ENCODE peak calls at places on chromosome 11, in nine cellular contexts. One of them, this sample, is unnamed.

GRCh38 chr11:34997872-34998548 is 81.6 kb downstream of the PDHX start:
- DNase-seq in activated T-cell treated with anti-CD3 and anti-CD28 coated beads for 1 hour: no peak
- DNase-seq in H7: no peak
- DNase-seq in HT1080: peak; percentile 70
- DNase-seq in activated T-helper 1 cell treated with Interleukin-2 at 50 U/mL for 16 hours: no peak
- DNase-seq in HFF-Myc: no peak
- DNase-seq in iPS DF 6.9: no peak
- DNase-seq in endothelial cell: no peak
- DNase-seq in effector memory CD8-positive, alpha-beta T cell: no peak
- DNase-seq in this sample: peak; percentile 58

GRCh38 chr11:19237813-19238212 is 2.9 kb downstream of the E2F8 start:
- DNase-seq in activated T-helper 1 cell treated with Interleukin-2 at 50 U/mL for 16 hours: no peak
- DNase-seq in iPS DF 6.9: no peak
- DNase-seq in HFF-Myc: no peak
- DNase-seq in HT1080: no peak
- DNase-seq in effector memory CD8-positive, alpha-beta T cell: no peak
- DNase-seq in activated T-cell treated with anti-CD3 and anti-CD28 coated beads for 1 hour: no peak
- DNase-seq in endothelial cell: no peak
- DNase-seq in H7: no peak
- DNase-seq in this sample: no peak

GRCh38 chr11:79055866-79056632 is 384.8 kb downstream of the TENM4 start:
- DNase-seq in HT1080: peak; percentile 59
- DNase-seq in activated T-cell treated with anti-CD3 and anti-CD28 coated beads for 1 hour: no peak
- DNase-seq in H7: no peak
- DNase-seq in HFF-Myc: peak; percentile 91
- DNase-seq in iPS DF 6.9: no peak
- DNase-seq in endothelial cell: no peak
- DNase-seq in effector memory CD8-positive, alpha-beta T cell: no peak
- DNase-seq in activated T-helper 1 cell treated with Interleukin-2 at 50 U/mL for 16 hours: no peak
- DNase-seq in this sample: no peak

GRCh38 chr11:112961751-112962747 is 829 bp downstream of the NCAM1 start:
- DNase-seq in endothelial cell: peak; percentile 48
- DNase-seq in H7: peak; percentile 65
- DNase-seq in effector memory CD8-positive, alpha-beta T cell: peak; percentile 6
- DNase-seq in activated T-cell treated with anti-CD3 and anti-CD28 coated beads for 1 hour: no peak
- DNase-seq in iPS DF 6.9: no peak
- DNase-seq in HFF-Myc: no peak
- DNase-seq in activated T-helper 1 cell treated with Interleukin-2 at 50 U/mL for 16 hours: no peak
- DNase-seq in HT1080: peak; percentile 40
- DNase-seq in this sample: peak; percentile 8

GRCh38 chr11:113256431-113257227 is 57.8 kb upstream of the TTC12 start:
- DNase-seq in HFF-Myc: no peak
- DNase-seq in endothelial cell: no peak
- DNase-seq in iPS DF 6.9: no peak
- DNase-seq in activated T-cell treated with anti-CD3 and anti-CD28 coated beads for 1 hour: no peak
- DNase-seq in HT1080: no peak
- DNase-seq in activated T-helper 1 cell treated with Interleukin-2 at 50 U/mL for 16 hours: no peak
- DNase-seq in H7: no peak
- DNase-seq in effector memory CD8-positive, alpha-beta T cell: no peak
- DNase-seq in this sample: peak; percentile 68

GRCh38 chr11:128859563-128860441 is 7.3 kb downstream of the KCNJ1 start:
- DNase-seq in activated T-helper 1 cell treated with Interleukin-2 at 50 U/mL for 16 hours: peak; percentile 62
- DNase-seq in H7: peak; percentile 90
- DNase-seq in endothelial cell: peak; percentile 92
- DNase-seq in activated T-cell treated with anti-CD3 and anti-CD28 coated beads for 1 hour: peak; percentile 69
- DNase-seq in HT1080: peak; percentile 48
- DNase-seq in HFF-Myc: no peak
- DNase-seq in iPS DF 6.9: peak; percentile 57
- DNase-seq in effector memory CD8-positive, alpha-beta T cell: peak; percentile 74
- DNase-seq in this sample: peak; percentile 76

GRCh38 chr11:58913685-58914084 is 25.6 kb upstream of the GLYATL1 start:
- DNase-seq in iPS DF 6.9: no peak
- DNase-seq in HT1080: no peak
- DNase-seq in effector memory CD8-positive, alpha-beta T cell: no peak
- DNase-seq in H7: no peak
- DNase-seq in endothelial cell: no peak
- DNase-seq in activated T-helper 1 cell treated with Interleukin-2 at 50 U/mL for 16 hours: no peak
- DNase-seq in activated T-cell treated with anti-CD3 and anti-CD28 coated beads for 1 hour: no peak
- DNase-seq in HFF-Myc: no peak
- DNase-seq in this sample: no peak

GRCh38 chr11:85843929-85844328 is 11.3 kb upstream of the CCDC83 start:
- DNase-seq in H7: peak; percentile 11
- DNase-seq in endothelial cell: no peak
- DNase-seq in activated T-cell treated with anti-CD3 and anti-CD28 coated beads for 1 hour: no peak
- DNase-seq in HFF-Myc: no peak
- DNase-seq in activated T-helper 1 cell treated with Interleukin-2 at 50 U/mL for 16 hours: no peak
- DNase-seq in HT1080: no peak
- DNase-seq in iPS DF 6.9: no peak
- DNase-seq in effector memory CD8-positive, alpha-beta T cell: no peak
- DNase-seq in this sample: no peak

GRCh38 chr11:86743223-86744118 is 56.9 kb upstream of the PRSS23 start:
- DNase-seq in H7: no peak
- DNase-seq in endothelial cell: no peak
- DNase-seq in activated T-cell treated with anti-CD3 and anti-CD28 coated beads for 1 hour: no peak
- DNase-seq in activated T-helper 1 cell treated with Interleukin-2 at 50 U/mL for 16 hours: no peak
- DNase-seq in iPS DF 6.9: no peak
- DNase-seq in HT1080: peak; percentile 99
- DNase-seq in effector memory CD8-positive, alpha-beta T cell: no peak
- DNase-seq in HFF-Myc: peak; percentile 93
- DNase-seq in this sample: peak; percentile 8

GRCh38 chr11:14894657-14895598 is 2.9 kb upstream of the CYP2R1 start:
- DNase-seq in H7: no peak
- DNase-seq in activated T-cell treated with anti-CD3 and anti-CD28 coated beads for 1 hour: no peak
- DNase-seq in HT1080: no peak
- DNase-seq in activated T-helper 1 cell treated with Interleukin-2 at 50 U/mL for 16 hours: no peak
- DNase-seq in effector memory CD8-positive, alpha-beta T cell: no peak
- DNase-seq in iPS DF 6.9: no peak
- DNase-seq in HFF-Myc: no peak
- DNase-seq in endothelial cell: no peak
- DNase-seq in this sample: peak; percentile 94

GRCh38 chr11:19701421-19701820 is 11.2 kb upstream of the NAV2 start:
- DNase-seq in effector memory CD8-positive, alpha-beta T cell: no peak
- DNase-seq in activated T-cell treated with anti-CD3 and anti-CD28 coated beads for 1 hour: no peak
- DNase-seq in iPS DF 6.9: no peak
- DNase-seq in H7: no peak
- DNase-seq in HFF-Myc: no peak
- DNase-seq in endothelial cell: no peak
- DNase-seq in HT1080: no peak
- DNase-seq in activated T-helper 1 cell treated with Interleukin-2 at 50 U/mL for 16 hours: no peak
- DNase-seq in this sample: no peak

GRCh38 chr11:35182317-35182939 is 43.5 kb downstream of the CD44 start:
- DNase-seq in activated T-cell treated with anti-CD3 and anti-CD28 coated beads for 1 hour: no peak
- DNase-seq in effector memory CD8-positive, alpha-beta T cell: no peak
- DNase-seq in activated T-helper 1 cell treated with Interleukin-2 at 50 U/mL for 16 hours: no peak
- DNase-seq in H7: no peak
- DNase-seq in HT1080: no peak
- DNase-seq in iPS DF 6.9: no peak
- DNase-seq in HFF-Myc: no peak
- DNase-seq in endothelial cell: no peak
- DNase-seq in this sample: no peak

GRCh38 chr11:123421589-123421988 is 8.5 kb upstream of the GRAMD1B start:
- DNase-seq in endothelial cell: no peak
- DNase-seq in iPS DF 6.9: no peak
- DNase-seq in effector memory CD8-positive, alpha-beta T cell: no peak
- DNase-seq in H7: no peak
- DNase-seq in HFF-Myc: no peak
- DNase-seq in activated T-cell treated with anti-CD3 and anti-CD28 coated beads for 1 hour: no peak
- DNase-seq in activated T-helper 1 cell treated with Interleukin-2 at 50 U/mL for 16 hours: no peak
- DNase-seq in HT1080: no peak
- DNase-seq in this sample: no peak

GRCh38 chr11:120248551-120249278 is 8.8 kb downstream of the POU2F3 start:
- DNase-seq in H7: no peak
- DNase-seq in HFF-Myc: no peak
- DNase-seq in effector memory CD8-positive, alpha-beta T cell: no peak
- DNase-seq in HT1080: peak; percentile 81
- DNase-seq in iPS DF 6.9: no peak
- DNase-seq in activated T-helper 1 cell treated with Interleukin-2 at 50 U/mL for 16 hours: no peak
- DNase-seq in activated T-cell treated with anti-CD3 and anti-CD28 coated beads for 1 hour: no peak
- DNase-seq in endothelial cell: no peak
- DNase-seq in this sample: no peak

GRCh38 chr11:86374121-86374520 is 566 bp upstream of the CCDC81 start:
- DNase-seq in activated T-cell treated with anti-CD3 and anti-CD28 coated beads for 1 hour: no peak
- DNase-seq in HFF-Myc: no peak
- DNase-seq in HT1080: no peak
- DNase-seq in H7: peak; percentile 10
- DNase-seq in effector memory CD8-positive, alpha-beta T cell: no peak
- DNase-seq in iPS DF 6.9: no peak
- DNase-seq in endothelial cell: no peak
- DNase-seq in activated T-helper 1 cell treated with Interleukin-2 at 50 U/mL for 16 hours: no peak
- DNase-seq in this sample: no peak

GRCh38 chr11:34488855-34489557 is 24.6 kb downstream of the ELF5 start:
- DNase-seq in HT1080: no peak
- DNase-seq in iPS DF 6.9: no peak
- DNase-seq in activated T-helper 1 cell treated with Interleukin-2 at 50 U/mL for 16 hours: no peak
- DNase-seq in endothelial cell: no peak
- DNase-seq in H7: no peak
- DNase-seq in effector memory CD8-positive, alpha-beta T cell: no peak
- DNase-seq in activated T-cell treated with anti-CD3 and anti-CD28 coated beads for 1 hour: no peak
- DNase-seq in HFF-Myc: no peak
- DNase-seq in this sample: no peak

GRCh38 chr11:9901931-9902330 is 238.1 kb downstream of the SWAP70 start:
- DNase-seq in H7: no peak
- DNase-seq in HT1080: no peak
- DNase-seq in activated T-helper 1 cell treated with Interleukin-2 at 50 U/mL for 16 hours: no peak
- DNase-seq in effector memory CD8-positive, alpha-beta T cell: no peak
- DNase-seq in endothelial cell: no peak
- DNase-seq in activated T-cell treated with anti-CD3 and anti-CD28 coated beads for 1 hour: no peak
- DNase-seq in HFF-Myc: no peak
- DNase-seq in iPS DF 6.9: no peak
- DNase-seq in this sample: peak; percentile 9

GRCh38 chr11:117934526-117935307 is 5.5 kb upstream of the TMPRSS13 start:
- DNase-seq in HFF-Myc: no peak
- DNase-seq in activated T-helper 1 cell treated with Interleukin-2 at 50 U/mL for 16 hours: no peak
- DNase-seq in activated T-cell treated with anti-CD3 and anti-CD28 coated beads for 1 hour: no peak
- DNase-seq in endothelial cell: no peak
- DNase-seq in iPS DF 6.9: no peak
- DNase-seq in H7: no peak
- DNase-seq in effector memory CD8-positive, alpha-beta T cell: no peak
- DNase-seq in HT1080: no peak
- DNase-seq in this sample: no peak

GRCh38 chr11:73949912-73950311 is 914 bp upstream of the DNAJB13 start:
- DNase-seq in iPS DF 6.9: no peak
- DNase-seq in HT1080: no peak
- DNase-seq in activated T-cell treated with anti-CD3 and anti-CD28 coated beads for 1 hour: no peak
- DNase-seq in activated T-helper 1 cell treated with Interleukin-2 at 50 U/mL for 16 hours: no peak
- DNase-seq in endothelial cell: no peak
- DNase-seq in effector memory CD8-positive, alpha-beta T cell: no peak
- DNase-seq in H7: no peak
- DNase-seq in HFF-Myc: no peak
- DNase-seq in this sample: no peak

GRCh38 chr11:85918910-85919794 is 64.0 kb downstream of the CCDC83 start:
- DNase-seq in activated T-helper 1 cell treated with Interleukin-2 at 50 U/mL for 16 hours: no peak
- DNase-seq in H7: peak; percentile 15
- DNase-seq in activated T-cell treated with anti-CD3 and anti-CD28 coated beads for 1 hour: no peak
- DNase-seq in iPS DF 6.9: no peak
- DNase-seq in endothelial cell: no peak
- DNase-seq in HT1080: no peak
- DNase-seq in HFF-Myc: no peak
- DNase-seq in effector memory CD8-positive, alpha-beta T cell: no peak
- DNase-seq in this sample: peak; percentile 50

GRCh38 chr11:8291421-8292350 is 28.0 kb upstream of the LMO1 start:
- DNase-seq in iPS DF 6.9: no peak
- DNase-seq in HT1080: no peak
- DNase-seq in activated T-helper 1 cell treated with Interleukin-2 at 50 U/mL for 16 hours: no peak
- DNase-seq in effector memory CD8-positive, alpha-beta T cell: no peak
- DNase-seq in activated T-cell treated with anti-CD3 and anti-CD28 coated beads for 1 hour: no peak
- DNase-seq in endothelial cell: no peak
- DNase-seq in H7: peak; percentile 22
- DNase-seq in HFF-Myc: no peak
- DNase-seq in this sample: no peak

GRCh38 chr11:120186799-120187591 is 23.8 kb upstream of the OAF start:
- DNase-seq in effector memory CD8-positive, alpha-beta T cell: no peak
- DNase-seq in H7: no peak
- DNase-seq in endothelial cell: no peak
- DNase-seq in HT1080: peak; percentile 28
- DNase-seq in activated T-cell treated with anti-CD3 and anti-CD28 coated beads for 1 hour: no peak
- DNase-seq in activated T-helper 1 cell treated with Interleukin-2 at 50 U/mL for 16 hours: no peak
- DNase-seq in HFF-Myc: no peak
- DNase-seq in iPS DF 6.9: no peak
- DNase-seq in this sample: peak; percentile 37

GRCh38 chr11:1928891-1929541 is 9.5 kb downstream of the TNNT3 start:
- DNase-seq in HT1080: no peak
- DNase-seq in endothelial cell: no peak
- DNase-seq in iPS DF 6.9: no peak
- DNase-seq in activated T-helper 1 cell treated with Interleukin-2 at 50 U/mL for 16 hours: no peak
- DNase-seq in effector memory CD8-positive, alpha-beta T cell: no peak
- DNase-seq in H7: peak; percentile 54
- DNase-seq in HFF-Myc: no peak
- DNase-seq in activated T-cell treated with anti-CD3 and anti-CD28 coated beads for 1 hour: no peak
- DNase-seq in this sample: no peak

GRCh38 chr11:2202071-2202899 is 30.7 kb upstream of the TH start:
- DNase-seq in HT1080: no peak
- DNase-seq in H7: peak; percentile 66
- DNase-seq in iPS DF 6.9: no peak
- DNase-seq in HFF-Myc: no peak
- DNase-seq in endothelial cell: no peak
- DNase-seq in activated T-cell treated with anti-CD3 and anti-CD28 coated beads for 1 hour: no peak
- DNase-seq in effector memory CD8-positive, alpha-beta T cell: no peak
- DNase-seq in activated T-helper 1 cell treated with Interleukin-2 at 50 U/mL for 16 hours: no peak
- DNase-seq in this sample: no peak

GRCh38 chr11:8321876-8322275 is 58.2 kb upstream of the LMO1 start:
- DNase-seq in effector memory CD8-positive, alpha-beta T cell: no peak
- DNase-seq in HFF-Myc: no peak
- DNase-seq in iPS DF 6.9: no peak
- DNase-seq in H7: no peak
- DNase-seq in HT1080: no peak
- DNase-seq in activated T-cell treated with anti-CD3 and anti-CD28 coated beads for 1 hour: no peak
- DNase-seq in endothelial cell: no peak
- DNase-seq in activated T-helper 1 cell treated with Interleukin-2 at 50 U/mL for 16 hours: no peak
- DNase-seq in this sample: no peak